ENCODE peak calls at places on chromosome 15, in six cellular contexts. N, Q, E, A, W and S are unnamed samples.

GRCh38 chr15:74339371-74339770 is 28.1 kb downstream of the CYP11A1 start:
- DNase-seq in E (no peak), W (no peak), Q (no peak), A (no peak), N (no peak), S (no peak)

GRCh38 chr15:100332721-100333120 is 9.1 kb downstream of the ADAMTS17 start:
- DNase-seq in E (no peak), Q (peak), W (no peak), N (no peak), A (no peak), S (no peak)

GRCh38 chr15:67145710-67146109 is 80.3 kb downstream of the SMAD3 start:
- DNase-seq in A (no peak), Q (no peak), E (no peak), W (peak), N (no peak), S (no peak)

GRCh38 chr15:90560229-90560771 is 30.6 kb downstream of the CRTC3 start:
- DNase-seq in Q (peak), N (no peak), W (no peak), A (peak), E (no peak), S (peak)

GRCh38 chr15:42595641-42596240 is 20.3 kb downstream of the STARD9 start:
- DNase-seq in W (no peak), E (no peak), A (no peak), N (no peak), Q (no peak), S (no peak)

GRCh38 chr15:52527898-52528464 is 699 bp downstream of the MYO5A start:
- DNase-seq in N (no peak), A (peak), Q (peak), W (peak), E (no peak), S (peak)

GRCh38 chr15:98983333-98983732 is 24.3 kb downstream of the PGPEP1L start:
- DNase-seq in N (no peak), E (peak), A (peak), Q (peak), W (no peak), S (peak)

GRCh38 chr15:79168922-79169322 is 78.3 kb upstream of the RASGRF1 start:
- DNase-seq in E (peak), Q (peak), W (no peak), A (peak), N (no peak), S (peak)

GRCh38 chr15:29736012-29736744 is 86.1 kb downstream of the TJP1 start:
- DNase-seq in E (no peak), W (no peak), Q (no peak), A (no peak), N (no peak), S (no peak)

GRCh38 chr15:69930754-69931153 is 167.0 kb downstream of the TLE3 start:
- DNase-seq in W (no peak), E (no peak), A (no peak), N (no peak), Q (no peak), S (no peak)

GRCh38 chr15:65525622-65526021 is 4.6 kb upstream of the HACD3 start:
- DNase-seq in E (no peak), N (no peak), W (no peak), Q (no peak), A (peak), S (peak)

GRCh38 chr15:91342091-91342490 is 242.0 kb downstream of the SV2B start:
- DNase-seq in W (no peak), A (no peak), E (no peak), Q (no peak), N (no peak), S (no peak)

GRCh38 chr15:61050844-61051569 is 178.1 kb downstream of the RORA start:
- DNase-seq in A (peak), W (no peak), Q (no peak), N (no peak), E (no peak), S (peak)

GRCh38 chr15:98874773-98875172 is 132.8 kb downstream of the PGPEP1L start:
- DNase-seq in N (no peak), Q (no peak), A (peak), E (no peak), W (no peak), S (peak)

GRCh38 chr15:41438206-41438605 is 21.3 kb downstream of the RTF1 start:
- DNase-seq in A (no peak), N (no peak), E (no peak), W (peak), Q (peak), S (no peak)

GRCh38 chr15:90042766-90043525 is 41.8 kb downstream of the ZNF710 start:
- DNase-seq in Q (no peak), W (no peak), N (no peak), E (no peak), A (no peak), S (no peak)

GRCh38 chr15:39918688-39919385 is 1.2 kb downstream of the GPR176 start:
- DNase-seq in W (no peak), E (no peak), Q (no peak), N (no peak), A (peak), S (peak)

GRCh38 chr15:98823012-98823458 is 174.7 kb downstream of the IGF1R start:
- DNase-seq in N (no peak), W (no peak), A (peak), Q (no peak), E (no peak), S (peak)

GRCh38 chr15:50791537-50791885 is 26.0 kb upstream of the SPPL2A start:
- DNase-seq in E (no peak), A (no peak), W (peak), N (no peak), Q (peak), S (no peak)

GRCh38 chr15:88467935-88468528 is 524 bp downstream of the MRPS11 start:
- DNase-seq in Q (peak), A (no peak), W (no peak), N (no peak), E (no peak), S (peak)

GRCh38 chr15:74695597-74696397 is at the start of gene EDC3:
- DNase-seq in W (peak), A (peak), N (peak), E (peak), Q (peak), S (peak)

GRCh38 chr15:98854496-98854895 is 153.1 kb downstream of the PGPEP1L start:
- DNase-seq in E (no peak), N (no peak), Q (no peak), A (no peak), W (no peak), S (no peak)

GRCh38 chr15:60091150-60091549 is 87.0 kb downstream of the FOXB1 start:
- DNase-seq in E (no peak), Q (no peak), A (peak), N (no peak), W (no peak), S (peak)

GRCh38 chr15:27932600-27932999 is 166.5 kb downstream of the OCA2 start:
- DNase-seq in Q (no peak), E (no peak), A (no peak), N (no peak), W (no peak), S (no peak)

GRCh38 chr15:99986297-99987118 is 253.3 kb upstream of the LYSMD4 start:
- DNase-seq in W (no peak), N (no peak), E (no peak), A (no peak), Q (no peak), S (no peak)